ENCODE peak calls at places on chromosomes 12 and 14, in nine cellular contexts. U is cardiac fibroblast, I is GM10248, M is Calu3, K is psoas muscle, D is neural crest cell, P is neural progenitor cell, T is stomach, W is RWPE1. R is an unnamed sample.

GRCh38 chr14:24179961-24180726 is 8.3 kb downstream of the REC8 start:
- DNase-seq in U (peak; percentile 70), I (no peak), M (no peak), K (no peak), D (no peak), P (no peak), T (no peak), W (no peak), R (no peak)

GRCh38 chr12:52200086-52200782 is 8.4 kb upstream of the KRT80 start:
- DNase-seq in U (no peak), I (no peak), M (no peak), K (no peak), D (no peak), P (peak; percentile 60), T (no peak), W (no peak), R (no peak)

GRCh38 chr14:50615566-50615965 is 52.5 kb downstream of the SAV1 start:
- DNase-seq in U (no peak), I (no peak), M (no peak), K (no peak), D (no peak), P (no peak), T (no peak), W (no peak), R (no peak)

GRCh38 chr14:90429764-90430163 is 32.9 kb downstream of the CALM1 start:
- DNase-seq in U (no peak), I (no peak), M (no peak), K (no peak), D (no peak), P (no peak), T (no peak), W (no peak), R (no peak)

GRCh38 chr12:25743679-25744078 is 190.6 kb upstream of the LMNTD1 start:
- DNase-seq in U (no peak), I (no peak), M (no peak), K (no peak), D (no peak), P (no peak), T (no peak), W (no peak), R (no peak)

GRCh38 chr14:33930464-33930863 is 20.4 kb downstream of the EGLN3 start:
- DNase-seq in U (peak; percentile 20), I (no peak), M (no peak), K (no peak), D (no peak), P (no peak), T (no peak), W (no peak), R (no peak)

GRCh38 chr12:122793685-122794106 is 19.3 kb downstream of the CCDC62 start:
- DNase-seq in U (peak; percentile 78), I (peak; percentile 66), M (peak; percentile 18), K (no peak), D (peak; percentile 10), P (peak; percentile 61), T (no peak), W (peak; percentile 65), R (peak; percentile 37)

GRCh38 chr12:39138268-39138667 is 232.9 kb upstream of the CPNE8 start:
- DNase-seq in U (no peak), I (no peak), M (no peak), K (no peak), D (no peak), P (no peak), T (no peak), W (no peak), R (no peak)

GRCh38 chr12:109820921-109821381 is 12.2 kb downstream of the TRPV4 start:
- DNase-seq in U (no peak), I (no peak), M (no peak), K (no peak), D (no peak), P (no peak), T (no peak), W (peak; percentile 98), R (no peak)

GRCh38 chr14:76664790-76665189 is 96.5 kb upstream of the VASH1 start:
- DNase-seq in U (no peak), I (no peak), M (no peak), K (no peak), D (no peak), P (no peak), T (no peak), W (no peak), R (no peak)

GRCh38 chr12:42364692-42365091 is 38.7 kb downstream of the PPHLN1 start:
- DNase-seq in U (no peak), I (no peak), M (no peak), K (no peak), D (no peak), P (peak; percentile 5), T (no peak), W (no peak), R (no peak)

GRCh38 chr12:93650626-93651025 is 26.5 kb upstream of the CRADD start:
- DNase-seq in U (no peak), I (no peak), M (no peak), K (no peak), D (no peak), P (no peak), T (no peak), W (no peak), R (no peak)

GRCh38 chr14:72617391-72618011 is 276.4 kb downstream of the DPF3 start:
- DNase-seq in U (peak; percentile 33), I (no peak), M (no peak), K (peak; percentile 35), D (no peak), P (peak; percentile 48), T (no peak), W (no peak), R (no peak)

GRCh38 chr12:49092816-49093406 is 1.7 kb downstream of the DHH start:
- DNase-seq in U (no peak), I (no peak), M (no peak), K (no peak), D (no peak), P (no peak), T (no peak), W (no peak), R (no peak)

GRCh38 chr12:2963154-2963759 is 4.1 kb downstream of the TEAD4 start:
- DNase-seq in U (no peak), I (no peak), M (no peak), K (peak; percentile 47), D (no peak), P (peak; percentile 37), T (no peak), W (no peak), R (no peak)

DNA sequence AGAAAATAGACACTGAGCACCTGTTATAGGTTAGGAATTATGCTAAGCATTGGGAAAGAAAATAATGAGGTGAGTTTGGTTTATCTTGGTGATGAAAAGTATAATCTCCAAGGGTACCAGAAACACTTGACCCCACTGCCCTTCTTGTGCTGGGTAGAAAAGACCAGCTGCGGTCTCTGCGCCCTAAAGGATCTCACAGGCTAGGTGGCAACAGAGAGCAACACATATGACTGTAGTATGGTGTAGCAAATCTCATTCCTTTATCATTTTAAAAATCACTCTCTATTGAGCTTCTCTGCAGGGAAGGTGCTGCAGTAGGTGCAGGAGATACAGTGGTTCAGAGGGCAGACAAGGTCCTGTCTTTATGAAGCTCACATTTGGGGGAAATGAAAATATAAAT is 26.1 kb downstream of the NRXN3 start:
- DNase-seq in U (no peak), I (no peak), M (no peak), K (no peak), D (no peak), P (no peak), T (no peak), W (no peak), R (no peak)
- TF ChIP-seq CTCF in U (no peak), I (no peak), M (no peak), K (no peak), D (no peak), P (no peak), T (no peak), W (no peak), R (peak; percentile 16)

GRCh38 chr14:93915800-93916199 is 11.3 kb upstream of the FAM181A start:
- DNase-seq in U (no peak), I (no peak), M (no peak), K (no peak), D (no peak), P (no peak), T (no peak), W (no peak), R (no peak)
- TF ChIP-seq CTCF in U (no peak), I (no peak), M (no peak), K (no peak), D (no peak), P (no peak), T (no peak), W (no peak), R (no peak)

DNA sequence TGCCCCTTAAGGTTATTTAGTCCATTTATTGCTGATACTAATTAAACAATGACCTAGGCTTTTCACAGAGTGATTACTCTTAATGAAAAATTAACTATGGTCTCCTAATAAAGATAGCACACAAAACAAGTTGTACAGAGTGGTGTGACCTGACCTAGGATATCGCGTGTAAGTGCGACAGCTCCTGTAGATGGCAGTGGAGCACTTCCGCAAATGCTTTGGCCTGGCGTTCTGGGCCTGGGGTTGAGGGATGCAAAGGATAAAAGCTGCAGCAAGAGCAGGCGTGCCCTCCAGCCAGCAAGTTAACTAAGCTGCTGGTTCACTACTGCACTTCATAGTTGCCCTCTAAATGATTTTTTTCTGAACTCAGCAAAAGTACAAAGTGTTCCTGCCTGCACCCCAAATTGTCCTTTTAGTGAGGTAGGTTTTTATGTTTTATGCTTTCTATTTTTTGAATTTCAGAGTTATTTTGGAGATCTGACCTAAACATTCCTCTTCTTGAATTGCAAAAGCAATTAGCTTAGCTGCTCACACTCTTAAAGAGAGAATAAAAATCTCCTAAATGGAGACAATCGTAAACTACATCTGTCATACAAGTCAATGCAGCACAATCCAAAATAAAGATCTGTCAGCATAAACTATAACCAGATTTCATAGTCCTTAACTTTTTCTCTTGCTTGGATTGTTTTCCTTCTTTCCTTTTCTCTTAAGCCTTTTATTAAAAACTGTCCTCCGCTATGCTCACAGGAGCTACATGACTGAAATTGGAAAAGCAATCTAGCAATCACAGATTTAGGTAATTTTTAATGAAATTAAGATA is 379.6 kb downstream of the LRIG3 start:
- DNase-seq in U (peak; percentile 90), I (no peak), M (peak; percentile 83), K (peak; percentile 58), D (peak; percentile 68), P (peak; percentile 92), T (peak; percentile 70), W (peak; percentile 48), R (peak; percentile 70)
- TF ChIP-seq CTCF in U (peak; percentile 85), I (peak; percentile 54), M (peak; percentile 83), K (peak; percentile 78), D (peak; percentile 93), P (peak; percentile 89), T (peak; percentile 55), W (peak; percentile 91), R (peak; percentile 97)

GRCh38 chr12:22518067-22518719 is 26.1 kb downstream of the C2CD5 start:
- DNase-seq in U (peak; percentile 75), I (no peak), M (peak; percentile 50), K (no peak), D (no peak), P (no peak), T (peak; percentile 84), W (peak; percentile 40), R (peak; percentile 77)

GRCh38 chr12:22514875-22515274 is 29.5 kb downstream of the C2CD5 start:
- DNase-seq in U (no peak), I (no peak), M (no peak), K (no peak), D (no peak), P (no peak), T (no peak), W (no peak), R (no peak)

GRCh38 chr12:22518998-22519397 is 25.3 kb downstream of the C2CD5 start:
- DNase-seq in U (peak; percentile 10), I (no peak), M (no peak), K (no peak), D (no peak), P (no peak), T (no peak), W (no peak), R (no peak)
- TF ChIP-seq CTCF in U (no peak), I (no peak), M (no peak), K (no peak), D (no peak), P (no peak), T (no peak), W (no peak), R (no peak)